ENCODE peak calls at places on chromosomes 12 and 14, in five cellular contexts. One of them, this sample, is unnamed.

GRCh38 chr12:124369901-124370378 is 75.0 kb downstream of the RFLNA start:
- DNase-seq in HepG2: no peak
- DNase-seq in GM12892: no peak
- DNase-seq in GM12878: no peak
- DNase-seq in K562: no peak
- DNase-seq in this sample: no peak

GRCh38 chr12:15701212-15701611 is 88.0 kb downstream of the EPS8 start:
- DNase-seq in HepG2: no peak
- DNase-seq in GM12892: no peak
- DNase-seq in GM12878: no peak
- DNase-seq in K562: no peak
- DNase-seq in this sample: no peak

GRCh38 chr12:54932038-54932437 is 52.5 kb downstream of the TESPA1 start:
- DNase-seq in HepG2: no peak
- DNase-seq in GM12892: no peak
- DNase-seq in GM12878: no peak
- DNase-seq in K562: no peak
- DNase-seq in this sample: no peak

GRCh38 chr12:80509781-80510556 is 65.9 kb downstream of the PTPRQ start:
- DNase-seq in HepG2: no peak
- DNase-seq in GM12892: no peak
- DNase-seq in GM12878: no peak
- DNase-seq in K562: no peak
- DNase-seq in this sample: no peak

GRCh38 chr14:29953501-29953900 is 25.9 kb upstream of the PRKD1 start:
- DNase-seq in HepG2: no peak
- DNase-seq in GM12892: no peak
- DNase-seq in GM12878: no peak
- DNase-seq in K562: no peak
- DNase-seq in this sample: no peak

GRCh38 chr12:111598637-111599458 is at the start of gene ATXN2:
- DNase-seq in HepG2: no peak
- DNase-seq in GM12892: peak; percentile 74
- DNase-seq in GM12878: no peak
- DNase-seq in K562: peak; percentile 94
- DNase-seq in this sample: peak; percentile 66

GRCh38 chr14:105151131-105151837 is 17.3 kb downstream of the JAG2 start:
- DNase-seq in HepG2: no peak
- DNase-seq in GM12892: no peak
- DNase-seq in GM12878: no peak
- DNase-seq in K562: no peak
- DNase-seq in this sample: no peak

GRCh38 chr14:90970167-90970600 is 90.3 kb downstream of the RPS6KA5 start:
- DNase-seq in HepG2: no peak
- DNase-seq in GM12892: no peak
- DNase-seq in GM12878: no peak
- DNase-seq in K562: no peak
- DNase-seq in this sample: no peak

GRCh38 chr12:47754881-47755280 is 3.8 kb downstream of the RAPGEF3 start:
- DNase-seq in HepG2: no peak
- DNase-seq in GM12892: no peak
- DNase-seq in GM12878: peak; percentile 27
- DNase-seq in K562: no peak
- DNase-seq in this sample: no peak

GRCh38 chr14:81341405-81342180 is 58.5 kb downstream of the STON2 start:
- DNase-seq in HepG2: no peak
- DNase-seq in GM12892: no peak
- DNase-seq in GM12878: no peak
- DNase-seq in K562: no peak
- DNase-seq in this sample: no peak

GRCh38 chr14:91008759-91009409 is 51.6 kb downstream of the RPS6KA5 start:
- DNase-seq in HepG2: no peak
- DNase-seq in GM12892: no peak
- DNase-seq in GM12878: no peak
- DNase-seq in K562: no peak
- DNase-seq in this sample: no peak

GRCh38 chr12:30953946-30954766 is 27.6 kb downstream of the TSPAN11 start:
- DNase-seq in HepG2: peak; percentile 2
- DNase-seq in GM12892: no peak
- DNase-seq in GM12878: no peak
- DNase-seq in K562: no peak
- DNase-seq in this sample: no peak

GRCh38 chr12:49364989-49365388 is 2.3 kb upstream of the SPATS2 start:
- DNase-seq in HepG2: no peak
- DNase-seq in GM12892: no peak
- DNase-seq in GM12878: no peak
- DNase-seq in K562: no peak
- DNase-seq in this sample: no peak

DNA sequence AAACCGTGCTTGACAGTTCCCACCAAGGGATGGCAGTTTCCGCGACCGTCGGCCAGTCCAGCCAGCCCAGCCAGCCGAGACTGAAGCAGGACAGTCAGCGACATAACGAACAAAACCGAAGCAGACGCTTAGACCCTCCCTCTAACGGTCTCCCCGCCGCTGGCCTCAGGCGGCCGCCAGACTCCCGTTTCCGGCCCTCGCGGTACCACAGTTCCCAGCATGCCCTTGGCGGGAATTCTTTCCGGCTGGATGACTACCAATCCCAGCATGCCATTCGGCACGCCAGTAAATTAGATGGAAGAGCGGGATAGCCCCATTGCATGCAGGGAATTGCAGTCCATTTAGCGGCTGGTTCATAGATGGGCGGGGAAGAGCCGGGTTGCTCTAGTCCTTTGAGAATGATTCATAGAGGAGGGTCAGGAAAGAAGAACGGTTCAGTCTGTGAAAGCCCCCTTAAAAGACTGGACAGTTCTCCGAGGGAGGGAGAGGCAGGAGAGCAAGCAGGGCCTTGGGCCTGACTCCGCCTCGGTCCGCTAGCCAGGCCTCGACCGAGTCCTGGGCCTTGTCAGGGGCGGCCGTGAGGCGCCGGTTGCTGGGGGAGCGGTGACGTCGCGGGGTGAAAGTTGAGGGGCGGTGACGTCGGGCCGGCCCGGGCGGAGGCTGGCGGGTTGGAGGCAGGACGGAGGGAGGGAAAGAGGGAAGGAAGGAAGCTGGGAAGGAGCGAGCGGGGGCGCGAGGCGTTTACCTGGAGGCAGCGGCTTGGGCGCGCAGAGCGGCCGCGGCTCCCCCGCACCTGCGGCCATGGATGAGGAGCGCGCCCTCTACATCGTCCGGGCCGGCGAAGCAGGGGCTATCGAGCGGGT is at the start of gene RIC8B:
- DNase-seq in HepG2: peak; percentile 98
- DNase-seq in GM12892: peak; percentile 73
- DNase-seq in GM12878: peak; percentile 92
- DNase-seq in K562: peak; percentile 94
- DNase-seq in this sample: peak; percentile 74
- TF ChIP-seq POLR2A in HepG2: peak; percentile 84
- TF ChIP-seq POLR2A in GM12892: peak; percentile 65
- TF ChIP-seq POLR2A in GM12878: peak; percentile 68
- TF ChIP-seq POLR2A in K562: peak; percentile 90
- TF ChIP-seq POLR2A in this sample: no peak

GRCh38 chr12:122834229-122834920 is 882 bp upstream of the HIP1R start:
- DNase-seq in HepG2: peak; percentile 58
- DNase-seq in GM12892: no peak
- DNase-seq in GM12878: no peak
- DNase-seq in K562: peak; percentile 46
- DNase-seq in this sample: no peak

GRCh38 chr12:122836027-122836921 is 1.0 kb downstream of the HIP1R start:
- DNase-seq in HepG2: peak; percentile 66
- DNase-seq in GM12892: peak; percentile 56
- DNase-seq in GM12878: peak; percentile 38
- DNase-seq in K562: peak; percentile 67
- DNase-seq in this sample: peak; percentile 70

GRCh38 chr12:122835693-122836026 is 403 bp downstream of the HIP1R start:
- DNase-seq in HepG2: no peak
- DNase-seq in GM12892: peak; percentile 72
- DNase-seq in GM12878: no peak
- DNase-seq in K562: peak; percentile 74
- DNase-seq in this sample: peak; percentile 61

GRCh38 chr12:122837306-122838265 is 2.3 kb downstream of the HIP1R start:
- DNase-seq in HepG2: peak; percentile 57
- DNase-seq in GM12892: no peak
- DNase-seq in GM12878: no peak
- DNase-seq in K562: peak; percentile 39
- DNase-seq in this sample: no peak

DNA sequence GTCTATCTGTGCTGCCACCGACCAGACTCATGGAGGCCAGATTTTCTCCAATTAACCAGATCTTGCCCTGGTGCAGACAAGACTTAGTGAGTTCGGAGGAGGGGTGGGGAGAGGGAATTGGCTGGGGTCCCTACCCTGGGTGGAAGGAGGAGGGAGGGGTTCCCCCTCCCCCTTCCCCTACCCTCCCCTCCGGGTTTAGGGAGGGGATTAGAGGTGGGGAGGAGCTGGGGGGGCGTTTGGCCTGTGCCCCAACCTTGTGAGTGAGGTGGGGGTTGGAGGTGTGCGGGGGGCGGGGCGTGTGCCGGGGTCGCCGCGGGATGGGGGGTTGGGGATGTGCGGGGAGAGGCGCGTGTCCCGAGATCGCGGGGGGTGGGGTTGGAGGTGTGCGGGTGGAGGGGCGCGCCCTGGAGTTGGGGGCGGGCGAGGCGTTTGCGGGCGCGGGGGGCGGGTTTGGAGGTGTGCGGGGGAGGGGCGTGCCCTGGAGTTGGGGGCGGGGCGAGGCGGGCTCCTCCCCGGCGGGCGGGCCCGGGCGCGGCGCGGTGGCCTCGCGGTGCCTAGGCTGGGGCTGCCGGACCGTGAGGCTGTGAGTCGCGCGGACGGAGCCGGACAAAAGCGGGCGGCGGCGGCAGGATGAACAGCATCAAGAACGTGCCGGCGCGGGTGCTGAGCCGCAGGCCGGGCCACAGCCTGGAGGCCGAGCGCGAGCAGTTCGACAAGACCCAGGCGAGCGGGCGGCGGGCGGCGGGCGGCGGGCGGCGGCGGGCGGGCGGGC is at the start of gene HIP1R:
- DNase-seq in HepG2: no peak
- DNase-seq in GM12892: peak; percentile 75
- DNase-seq in GM12878: no peak
- DNase-seq in K562: peak; percentile 85
- DNase-seq in this sample: peak; percentile 73
- TF ChIP-seq TAF1 in HepG2: no peak
- TF ChIP-seq TAF1 in GM12892: no peak
- TF ChIP-seq TAF1 in GM12878: no peak
- TF ChIP-seq TAF1 in K562: peak; percentile 21
- TF ChIP-seq TAF1 in this sample: no peak

DNA sequence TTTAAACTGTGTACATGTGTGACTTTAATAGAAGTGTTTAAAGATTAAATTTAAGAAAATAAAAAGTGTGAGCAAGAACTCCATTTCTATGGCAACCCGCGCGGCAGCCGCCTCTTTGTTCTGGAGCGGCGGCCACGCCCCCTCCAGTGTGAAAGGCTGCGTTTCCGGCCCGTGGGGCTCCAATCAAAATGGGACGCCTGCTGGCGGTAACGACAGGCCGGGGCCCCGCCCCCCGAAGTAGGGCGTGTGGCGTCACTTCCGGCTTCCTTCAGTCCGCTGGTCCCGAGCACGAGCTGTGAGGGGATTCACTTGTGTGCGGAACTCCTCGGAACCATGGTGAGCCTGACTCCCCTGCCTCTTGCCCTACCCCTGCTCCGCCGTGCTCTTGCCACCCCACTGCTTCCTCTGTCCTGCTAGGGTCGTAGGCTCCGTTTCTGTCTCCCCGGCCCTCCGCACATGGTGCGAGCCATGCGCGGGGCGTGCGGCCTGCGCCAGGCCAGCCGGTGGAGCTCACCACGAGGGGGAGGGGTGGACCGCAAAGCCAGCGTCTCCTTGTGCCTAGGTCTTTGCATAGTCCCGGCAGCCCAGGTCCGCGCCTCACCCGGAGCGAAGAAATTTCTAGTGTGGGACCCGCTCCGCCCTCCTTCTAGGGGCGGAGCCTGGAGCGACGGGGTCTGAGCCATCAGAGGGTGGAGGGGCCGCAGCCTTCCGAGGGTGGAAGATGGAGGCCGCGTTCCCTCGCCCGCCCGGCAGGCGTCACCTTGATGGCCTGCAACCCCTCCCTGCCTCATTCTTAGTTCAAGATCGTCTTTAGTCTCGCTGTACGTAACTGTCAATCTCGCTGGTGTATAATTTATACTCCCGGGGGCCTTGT is at the start of gene CCT2:
- DNase-seq in HepG2: peak; percentile 90
- DNase-seq in GM12892: peak; percentile 78
- DNase-seq in GM12878: peak; percentile 74
- DNase-seq in K562: peak; percentile 96
- DNase-seq in this sample: peak; percentile 82
- TF ChIP-seq POLR2A in HepG2: peak; percentile 99
- TF ChIP-seq POLR2A in GM12892: peak; percentile 98
- TF ChIP-seq POLR2A in GM12878: peak; percentile 99
- TF ChIP-seq POLR2A in K562: peak; percentile 99
- TF ChIP-seq POLR2A in this sample: peak; percentile 98

GRCh38 chr12:121537814-121538698 is 42.8 kb downstream of the KDM2B start:
- DNase-seq in HepG2: no peak
- DNase-seq in GM12892: peak; percentile 47
- DNase-seq in GM12878: no peak
- DNase-seq in K562: no peak
- DNase-seq in this sample: no peak

GRCh38 chr12:121535150-121536057 is 45.4 kb downstream of the KDM2B start:
- DNase-seq in HepG2: no peak
- DNase-seq in GM12892: no peak
- DNase-seq in GM12878: no peak
- DNase-seq in K562: no peak
- DNase-seq in this sample: no peak

GRCh38 chr12:121536058-121536928 is 44.5 kb downstream of the KDM2B start:
- DNase-seq in HepG2: no peak
- DNase-seq in GM12892: peak; percentile 92
- DNase-seq in GM12878: no peak
- DNase-seq in K562: peak; percentile 86
- DNase-seq in this sample: peak; percentile 91

GRCh38 chr12:121538699-121539061 is 42.1 kb downstream of the KDM2B start:
- DNase-seq in HepG2: peak; percentile 75
- DNase-seq in GM12892: no peak
- DNase-seq in GM12878: no peak
- DNase-seq in K562: no peak
- DNase-seq in this sample: no peak

DNA sequence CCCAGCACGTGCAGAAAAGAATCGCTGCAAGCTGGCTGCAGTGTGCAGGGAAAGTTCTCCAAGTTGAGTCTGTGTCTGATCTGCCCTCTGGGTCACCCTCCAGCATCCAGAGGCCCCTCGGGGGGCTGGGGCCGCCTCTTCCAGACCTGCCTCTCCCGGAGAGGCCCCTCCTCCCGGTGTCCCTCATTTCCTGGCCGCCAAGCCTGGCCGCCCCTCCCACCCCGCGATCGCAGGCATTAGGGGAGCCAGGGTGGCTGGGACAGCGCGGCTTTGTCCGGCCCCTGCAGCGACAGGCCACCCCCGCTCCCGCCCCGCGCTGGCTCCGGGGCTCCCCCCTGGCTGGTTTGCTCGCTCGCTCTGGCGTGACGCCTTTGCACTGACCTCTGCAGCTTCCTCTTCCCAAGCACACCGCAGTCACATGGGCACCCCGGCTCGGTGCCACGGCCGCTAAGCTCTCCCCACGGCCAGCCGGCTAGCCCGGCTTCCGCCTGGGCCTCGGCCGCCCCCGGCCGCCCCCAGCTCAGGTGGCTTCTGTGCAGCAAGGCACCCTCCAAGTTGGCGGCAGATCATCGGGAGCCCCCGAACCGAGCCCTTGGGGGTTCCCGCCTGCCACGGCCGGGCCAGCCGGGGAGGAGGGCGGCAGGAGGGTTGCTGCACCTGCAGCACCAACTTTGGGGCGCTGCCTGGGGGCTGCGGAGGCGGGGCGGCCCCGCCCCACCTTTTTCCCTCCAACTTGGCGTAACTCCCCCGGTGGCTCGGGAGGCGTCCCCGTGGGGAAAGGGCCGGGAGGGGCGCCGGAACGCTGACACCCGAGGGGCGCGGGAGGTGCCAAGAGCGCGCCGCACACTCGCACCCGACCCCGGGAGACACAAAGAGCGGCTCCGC is 43.7 kb downstream of the KDM2B start:
- DNase-seq in HepG2: peak; percentile 76
- DNase-seq in GM12892: peak; percentile 84
- DNase-seq in GM12878: peak; percentile 82
- DNase-seq in K562: peak; percentile 69
- DNase-seq in this sample: peak; percentile 77
- TF ChIP-seq TAF1 in HepG2: peak; percentile 72
- TF ChIP-seq TAF1 in GM12892: no peak
- TF ChIP-seq TAF1 in GM12878: no peak
- TF ChIP-seq TAF1 in K562: no peak
- TF ChIP-seq TAF1 in this sample: peak; percentile 21

This sample was measured in GM12891.